ENCODE peak calls at places on chromosomes 5 and 9, in ten cellular contexts. K, L, N, T, M, Y, G, Q, V and A are unnamed samples.

GRCh38 chr9:31135567-31135966 is 1248.9 kb upstream of the ACO1 start:
- DNase-seq in L (no peak), T (no peak), Q (no peak), V (no peak), Y (no peak), K (no peak), G (no peak), M (no peak), N (no peak), A (no peak)

GRCh38 chr5:113024298-113024697 is 47.7 kb downstream of the DCP2 start:
- DNase-seq in V (no peak), T (no peak), G (no peak), N (no peak), K (no peak), L (no peak), M (no peak), Y (no peak), Q (no peak), A (no peak)

GRCh38 chr9:38339087-38339486 is 53.4 kb upstream of the ALDH1B1 start:
- DNase-seq in G (no peak), Y (no peak), M (peak; percentile 53), V (no peak), Q (no peak), N (no peak), K (no peak), T (no peak), L (no peak), A (no peak)

GRCh38 chr5:148829734-148830133 is 3.3 kb downstream of the ADRB2 start:
- DNase-seq in Q (no peak), L (no peak), K (no peak), N (no peak), T (no peak), V (peak; percentile 55), G (no peak), Y (peak; percentile 28), M (peak; percentile 40), A (no peak)

GRCh38 chr9:95102001-95102433 is 215.5 kb downstream of the FANCC start:
- DNase-seq in V (no peak), T (no peak), M (no peak), G (no peak), Q (no peak), K (no peak), L (no peak), N (no peak), Y (no peak), A (no peak)

GRCh38 chr5:90549729-90550275 is 8.8 kb upstream of the ADGRV1 start:
- DNase-seq in V (no peak), G (no peak), L (no peak), Q (no peak), K (no peak), T (no peak), Y (no peak), M (no peak), N (no peak), A (no peak)

GRCh38 chr9:78470741-78471140 is 173.8 kb downstream of the PSAT1 start:
- DNase-seq in Y (no peak), K (no peak), L (no peak), N (no peak), M (no peak), V (no peak), Q (no peak), G (no peak), T (no peak), A (no peak)

GRCh38 chr5:37570597-37570996 is 191.5 kb downstream of the WDR70 start:
- DNase-seq in G (no peak), T (no peak), K (no peak), L (no peak), M (no peak), V (no peak), N (no peak), Y (no peak), Q (no peak), A (no peak)

GRCh38 chr5:143119881-143120341 is 283.6 kb downstream of the NR3C1 start:
- DNase-seq in N (no peak), L (no peak), Y (no peak), G (no peak), M (no peak), K (no peak), Q (no peak), T (no peak), V (no peak), A (no peak)

GRCh38 chr5:143119301-143119769 is 284.2 kb downstream of the NR3C1 start:
- DNase-seq in K (no peak), M (no peak), Y (no peak), T (no peak), V (no peak), Q (no peak), G (no peak), L (no peak), N (no peak), A (no peak)

GRCh38 chr5:143116817-143117216 is 286.7 kb downstream of the NR3C1 start:
- DNase-seq in T (no peak), V (no peak), Y (no peak), N (no peak), M (no peak), K (no peak), L (no peak), G (no peak), Q (no peak), A (no peak)

GRCh38 chr5:143117821-143118220 is 285.7 kb downstream of the NR3C1 start:
- DNase-seq in L (no peak), Y (no peak), N (no peak), M (no peak), K (no peak), Q (no peak), G (no peak), V (no peak), T (no peak), A (no peak)

GRCh38 chr5:143118222-143118621 is 285.3 kb downstream of the NR3C1 start:
- DNase-seq in T (no peak), G (no peak), L (no peak), Y (no peak), Q (no peak), M (no peak), V (no peak), K (no peak), N (no peak), A (no peak)
- TF ChIP-seq CTCF in T (no peak), G (no peak), L (no peak), Y (no peak), Q (no peak), M (no peak), V (no peak), K (no peak), N (no peak), A (no peak)

GRCh38 chr9:121286973-121287721 is 19.2 kb downstream of the GSN start:
- DNase-seq in V (peak; percentile 90), K (peak; percentile 55), Y (peak; percentile 87), G (peak; percentile 89), L (peak; percentile 89), T (peak; percentile 84), M (peak; percentile 96), N (no peak), Q (peak; percentile 94), A (peak; percentile 95)

GRCh38 chr9:121288874-121289553 is 21.1 kb downstream of the GSN start:
- DNase-seq in L (peak; percentile 74), T (peak; percentile 47), G (no peak), Y (peak; percentile 81), M (no peak), Q (no peak), V (peak; percentile 72), K (no peak), N (no peak), A (peak; percentile 87)

GRCh38 chr9:121286688-121286972 is 18.7 kb downstream of the GSN start:
- DNase-seq in V (no peak), G (no peak), N (no peak), Y (no peak), K (no peak), T (no peak), Q (no peak), L (no peak), M (no peak), A (no peak)

GRCh38 chr9:121289554-121290370 is 21.8 kb downstream of the GSN start:
- DNase-seq in L (no peak), Q (no peak), V (peak; percentile 19), Y (no peak), M (no peak), G (no peak), N (no peak), K (no peak), T (peak; percentile 15), A (no peak)

GRCh38 chr9:121288557-121288873 is 20.6 kb downstream of the GSN start:
- DNase-seq in V (no peak), Y (no peak), Q (no peak), G (no peak), N (no peak), M (no peak), L (no peak), K (no peak), T (no peak), A (no peak)
- H3K4me1 ChIP-seq in V (peaks cover 68% of the 10 kb centered on the region), Y (peaks cover 95% of the 10 kb centered on the region), Q (peaks cover 17% of the 10 kb centered on the region), G (peaks cover 60% of the 10 kb centered on the region), N (no peaks in the 10 kb centered on the region), M (peaks cover 33% of the 10 kb centered on the region), L (peaks cover 60% of the 10 kb centered on the region), K (no peaks in the 10 kb centered on the region), T (peaks cover 98% of the 10 kb centered on the region), A (peaks cover 88% of the 10 kb centered on the region)

DNA sequence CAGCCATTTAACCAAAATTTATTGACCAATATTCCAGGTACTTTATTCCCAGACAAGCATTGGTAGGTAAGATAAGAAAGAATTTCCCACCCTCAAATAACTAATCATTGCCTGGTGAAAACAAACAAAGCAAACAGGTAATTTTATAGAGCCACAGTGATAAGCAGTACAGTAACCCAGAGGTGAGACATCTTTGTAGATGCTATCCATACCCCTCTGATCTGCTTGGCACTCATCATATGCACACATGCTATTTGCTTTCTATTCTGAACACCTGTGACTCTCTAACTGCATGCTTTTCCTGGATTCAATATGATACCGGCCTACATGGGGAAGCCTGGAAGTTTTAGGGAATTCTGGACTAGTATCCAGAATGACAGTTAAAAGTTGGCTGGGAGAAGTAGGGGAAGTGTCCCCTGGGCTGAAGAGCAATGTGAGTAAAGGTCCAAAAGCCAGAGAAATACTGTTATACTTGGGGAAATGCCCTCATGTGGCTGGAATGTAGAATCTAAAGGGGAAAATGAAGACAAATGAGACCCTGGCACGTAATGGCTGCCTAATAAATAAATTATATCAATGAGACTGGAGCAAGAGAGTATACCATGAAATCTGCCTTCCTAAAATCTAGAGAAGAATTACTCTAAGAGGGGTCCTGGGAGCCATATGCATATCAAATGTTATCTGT is 243.8 kb upstream of the ADAMTSL1 start:
- DNase-seq in V (no peak), M (no peak), Y (no peak), T (no peak), N (no peak), K (no peak), L (no peak), G (no peak), Q (no peak), A (no peak)
- TF ChIP-seq CTCF in V (no peak), M (no peak), Y (no peak), T (no peak), N (no peak), K (no peak), L (no peak), G (no peak), Q (no peak), A (no peak)

DNA sequence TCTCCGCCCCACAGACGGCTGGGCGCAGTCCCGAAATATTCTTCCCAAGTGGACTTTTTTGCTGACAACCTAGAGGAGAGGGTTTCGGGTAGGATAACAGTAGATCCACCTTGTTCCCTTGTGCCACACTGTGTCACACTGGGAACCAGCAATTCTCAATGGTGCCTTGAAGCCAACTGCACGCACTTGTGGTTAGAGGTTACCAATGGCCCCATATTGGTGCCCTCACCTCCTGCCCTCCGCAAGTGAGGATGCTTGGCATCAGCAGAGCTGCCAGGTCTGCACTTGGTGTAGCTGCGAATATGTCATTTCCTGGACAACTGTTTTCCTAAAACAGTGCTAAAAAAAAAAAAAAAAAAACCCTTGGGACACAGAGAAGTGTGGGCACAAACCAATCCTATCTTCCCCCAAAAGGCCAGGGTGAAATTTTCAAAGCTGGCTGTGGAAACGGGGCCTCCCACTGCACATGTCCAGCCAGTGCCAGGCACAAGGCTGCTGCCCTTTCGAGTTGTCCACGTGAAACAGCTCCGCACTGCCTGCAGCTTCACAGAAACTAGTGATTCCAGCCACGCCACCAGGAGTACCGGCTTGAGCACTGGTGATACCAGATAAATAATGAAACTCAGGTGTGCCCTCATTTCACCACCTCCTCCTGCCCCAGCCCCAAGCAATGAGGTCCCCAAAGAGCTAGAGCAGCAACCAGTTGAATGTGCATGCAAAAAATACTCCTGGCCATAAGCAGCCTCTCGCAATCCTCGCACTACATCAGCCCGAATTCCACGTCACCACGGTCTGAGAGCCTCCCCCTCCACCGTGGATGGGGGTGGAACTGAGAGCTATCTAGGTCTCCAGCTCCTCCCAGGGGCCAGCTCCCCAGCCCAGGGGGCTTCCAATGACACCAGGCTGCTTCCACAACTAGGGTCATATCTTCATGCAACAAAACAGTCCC is 51.2 kb downstream of the USP20 start:
- DNase-seq in Q (no peak), M (no peak), Y (no peak), K (no peak), L (peak; percentile 65), V (no peak), G (no peak), T (no peak), N (peak; percentile 57), A (no peak)
- H3K4me1 ChIP-seq in Q (no peaks in the 10 kb centered on the region), M (peaks cover 24% of the 10 kb centered on the region), Y (peaks cover 57% of the 10 kb centered on the region), K (peaks cover 16% of the 10 kb centered on the region), L (peaks cover 24% of the 10 kb centered on the region), V (peaks cover 18% of the 10 kb centered on the region), G (peaks cover 5% of the 10 kb centered on the region), T (peaks cover 58% of the 10 kb centered on the region), N (peaks cover 70% of the 10 kb centered on the region), A (peaks cover 23% of the 10 kb centered on the region)